ENCODE peak calls at places on chromosome 16, in four cellular contexts. I is K562; T is CD8-positive, alpha-beta memory T cell; Z is left cardiac atrium. V is an unnamed sample.

GRCh38 chr16:85394511-85395206 is 218.5 kb upstream of the GSE1 start:
- DNase-seq in I (no peak), T (no peak), Z (peak), V (no peak)

GRCh38 chr16:35734728-35735402 is 2275.5 kb downstream of the TP53TG3F start:
- DNase-seq in I (no peak), T (no peak), Z (no peak), V (no peak)

GRCh38 chr16:69187387-69187890 is 475 bp downstream of the SNTB2 start:
- DNase-seq in I (peak), T (peak), Z (peak), V (peak)

GRCh38 chr16:81693047-81693446 is 86.0 kb upstream of the PLCG2 start:
- DNase-seq in I (no peak), T (no peak), Z (peak), V (no peak)

GRCh38 chr16:8655184-8655717 is 19.2 kb upstream of the ABAT start:
- DNase-seq in I (peak), T (no peak), Z (no peak), V (no peak)

GRCh38 chr16:71297252-71297651 is 8.1 kb upstream of the CMTR2 start:
- DNase-seq in I (no peak), T (no peak), Z (no peak), V (no peak)

GRCh38 chr16:85963746-85964370 is 64.9 kb downstream of the IRF8 start:
- DNase-seq in I (no peak), T (no peak), Z (peak), V (no peak)

GRCh38 chr16:23391381-23392222 is 61.4 kb downstream of the COG7 start:
- DNase-seq in I (no peak), T (no peak), Z (no peak), V (no peak)

GRCh38 chr16:68422396-68422964 is 25.8 kb downstream of the SMPD3 start:
- DNase-seq in I (no peak), T (no peak), Z (no peak), V (no peak)

GRCh38 chr16:25110392-25110947 is 1.1 kb upstream of the LCMT1 start:
- DNase-seq in I (peak), T (no peak), Z (no peak), V (no peak)

GRCh38 chr16:67995423-67995822 is 3.9 kb downstream of the DPEP2 start:
- DNase-seq in I (peak), T (no peak), Z (no peak), V (no peak)

GRCh38 chr16:3654249-3654991 is at the start of gene DNASE1:
- DNase-seq in I (peak), T (peak), Z (peak), V (no peak)

GRCh38 chr16:81863630-81864352 is 84.7 kb downstream of the PLCG2 start:
- DNase-seq in I (no peak), T (no peak), Z (no peak), V (no peak)

GRCh38 chr16:23479138-23479537 is 26.1 kb upstream of the COG7 start:
- DNase-seq in I (no peak), T (no peak), Z (no peak), V (no peak)